ENCODE peak calls at places on chromosomes 1 and 21, in six cellular contexts. One of them, this sample, is unnamed.

GRCh38 chr21:46385846-46386725 is 62.1 kb downstream of the PCNT start:
- DNase-seq in T follicular helper cell: no peak
- DNase-seq in KG1: no peak
- DNase-seq in activated B cell treated with CpG ODN at 0.5 μM for 24 hours: no peak
- DNase-seq in EL: no peak
- DNase-seq in activated T-cell treated with anti-CD3 and anti-CD28 coated beads for 24 hours: no peak
- DNase-seq in this sample: no peak

GRCh38 chr1:114771992-114772391 is 8.5 kb downstream of the SIKE1 start:
- DNase-seq in T follicular helper cell: no peak
- DNase-seq in KG1: no peak
- DNase-seq in activated B cell treated with CpG ODN at 0.5 μM for 24 hours: no peak
- DNase-seq in EL: no peak
- DNase-seq in activated T-cell treated with anti-CD3 and anti-CD28 coated beads for 24 hours: no peak
- DNase-seq in this sample: no peak

GRCh38 chr1:205247130-205247921 is 19.6 kb downstream of the TMCC2 start:
- DNase-seq in T follicular helper cell: no peak
- DNase-seq in KG1: no peak
- DNase-seq in activated B cell treated with CpG ODN at 0.5 μM for 24 hours: no peak
- DNase-seq in EL: no peak
- DNase-seq in activated T-cell treated with anti-CD3 and anti-CD28 coated beads for 24 hours: no peak
- DNase-seq in this sample: no peak

GRCh38 chr1:229474491-229474890 is 33.6 kb downstream of the NUP133 start:
- DNase-seq in T follicular helper cell: no peak
- DNase-seq in KG1: no peak
- DNase-seq in activated B cell treated with CpG ODN at 0.5 μM for 24 hours: no peak
- DNase-seq in EL: no peak
- DNase-seq in activated T-cell treated with anti-CD3 and anti-CD28 coated beads for 24 hours: no peak
- DNase-seq in this sample: no peak

GRCh38 chr1:65722461-65722860 is 70.2 kb upstream of the PDE4B start:
- DNase-seq in T follicular helper cell: no peak
- DNase-seq in KG1: no peak
- DNase-seq in activated B cell treated with CpG ODN at 0.5 μM for 24 hours: no peak
- DNase-seq in EL: no peak
- DNase-seq in activated T-cell treated with anti-CD3 and anti-CD28 coated beads for 24 hours: no peak
- DNase-seq in this sample: no peak

GRCh38 chr1:113943028-113943811 is 14.1 kb downstream of the HIPK1 start:
- DNase-seq in T follicular helper cell: no peak
- DNase-seq in KG1: no peak
- DNase-seq in activated B cell treated with CpG ODN at 0.5 μM for 24 hours: no peak
- DNase-seq in EL: no peak
- DNase-seq in activated T-cell treated with anti-CD3 and anti-CD28 coated beads for 24 hours: no peak
- DNase-seq in this sample: no peak

GRCh38 chr1:240533154-240533780 is 78.7 kb downstream of the GREM2 start:
- DNase-seq in T follicular helper cell: no peak
- DNase-seq in KG1: no peak
- DNase-seq in activated B cell treated with CpG ODN at 0.5 μM for 24 hours: no peak
- DNase-seq in EL: no peak
- DNase-seq in activated T-cell treated with anti-CD3 and anti-CD28 coated beads for 24 hours: no peak
- DNase-seq in this sample: no peak

GRCh38 chr1:234537236-234537635 is 58.3 kb upstream of the TARBP1 start:
- DNase-seq in T follicular helper cell: no peak
- DNase-seq in KG1: no peak
- DNase-seq in activated B cell treated with CpG ODN at 0.5 μM for 24 hours: no peak
- DNase-seq in EL: no peak
- DNase-seq in activated T-cell treated with anti-CD3 and anti-CD28 coated beads for 24 hours: no peak
- DNase-seq in this sample: no peak

GRCh38 chr1:175864625-175865024 is 121.2 kb upstream of the TNR start:
- DNase-seq in T follicular helper cell: no peak
- DNase-seq in KG1: no peak
- DNase-seq in activated B cell treated with CpG ODN at 0.5 μM for 24 hours: no peak
- DNase-seq in EL: no peak
- DNase-seq in activated T-cell treated with anti-CD3 and anti-CD28 coated beads for 24 hours: no peak
- DNase-seq in this sample: no peak

GRCh38 chr1:65478379-65479026 is 58.0 kb downstream of the LEPR start:
- DNase-seq in T follicular helper cell: no peak
- DNase-seq in KG1: no peak
- DNase-seq in activated B cell treated with CpG ODN at 0.5 μM for 24 hours: no peak
- DNase-seq in EL: no peak
- DNase-seq in activated T-cell treated with anti-CD3 and anti-CD28 coated beads for 24 hours: no peak
- DNase-seq in this sample: peak

GRCh38 chr1:228400237-228400651 is 6.4 kb downstream of the TRIM11 start:
- DNase-seq in T follicular helper cell: no peak
- DNase-seq in KG1: no peak
- DNase-seq in activated B cell treated with CpG ODN at 0.5 μM for 24 hours: no peak
- DNase-seq in EL: no peak
- DNase-seq in activated T-cell treated with anti-CD3 and anti-CD28 coated beads for 24 hours: no peak
- DNase-seq in this sample: no peak

GRCh38 chr1:14835725-14836124 is 237.2 kb downstream of the KAZN start:
- DNase-seq in T follicular helper cell: no peak
- DNase-seq in KG1: no peak
- DNase-seq in activated B cell treated with CpG ODN at 0.5 μM for 24 hours: no peak
- DNase-seq in EL: no peak
- DNase-seq in activated T-cell treated with anti-CD3 and anti-CD28 coated beads for 24 hours: no peak
- DNase-seq in this sample: no peak

GRCh38 chr1:30037251-30038118 is 685.9 kb downstream of the MATN1 start:
- DNase-seq in T follicular helper cell: no peak
- DNase-seq in KG1: no peak
- DNase-seq in activated B cell treated with CpG ODN at 0.5 μM for 24 hours: no peak
- DNase-seq in EL: no peak
- DNase-seq in activated T-cell treated with anti-CD3 and anti-CD28 coated beads for 24 hours: no peak
- DNase-seq in this sample: no peak

GRCh38 chr1:159009704-159010361 is at the start of gene IFI16:
- DNase-seq in T follicular helper cell: peak
- DNase-seq in KG1: peak
- DNase-seq in activated B cell treated with CpG ODN at 0.5 μM for 24 hours: no peak
- DNase-seq in EL: peak
- DNase-seq in activated T-cell treated with anti-CD3 and anti-CD28 coated beads for 24 hours: peak
- DNase-seq in this sample: peak

GRCh38 chr21:44593598-44594405 is 1.5 kb upstream of the KRTAP10-6 start:
- DNase-seq in T follicular helper cell: no peak
- DNase-seq in KG1: no peak
- DNase-seq in activated B cell treated with CpG ODN at 0.5 μM for 24 hours: no peak
- DNase-seq in EL: no peak
- DNase-seq in activated T-cell treated with anti-CD3 and anti-CD28 coated beads for 24 hours: no peak
- DNase-seq in this sample: peak

This sample was measured in EH.